ENCODE peak calls at places on chromosomes 7 and 10, in five cellular contexts. S, N, H, O and J are unnamed samples. For H3K9me3, the result is how much of the 10 kb centered on the place peaks cover.

GRCh38 chr7:150324366-150324961 is 1.1 kb upstream of the ACTR3C start:
- DNase-seq in S (no peak), N (peak), H (no peak), O (peak), J (no peak)

GRCh38 chr7:132548489-132549078 is 27.7 kb downstream of the PLXNA4 start:
- DNase-seq in S (no peak), N (no peak), H (no peak), O (no peak), J (no peak)

GRCh38 chr7:1970895-1971294 is 261.9 kb downstream of the MAD1L1 start:
- DNase-seq in S (no peak), N (no peak), H (no peak), O (no peak), J (no peak)

GRCh38 chr10:103145860-103146466 is 47.1 kb downstream of the NT5C2 start:
- DNase-seq in S (no peak), N (peak), H (no peak), O (peak), J (peak)

GRCh38 chr7:55053651-55054226 is 34.9 kb downstream of the EGFR start:
- DNase-seq in S (no peak), N (no peak), H (no peak), O (no peak), J (no peak)

GRCh38 chr10:115171392-115171960 is 78.3 kb downstream of the ATRNL1 start:
- DNase-seq in S (no peak), N (no peak), H (no peak), O (no peak), J (peak)

GRCh38 chr7:124022551-124022950 is 10.3 kb downstream of the TMEM229A start:
- DNase-seq in S (no peak), N (no peak), H (no peak), O (no peak), J (no peak)

GRCh38 chr7:142711722-142712616 is 37.3 kb upstream of the PRSS1 start:
- DNase-seq in S (no peak), N (peak), H (no peak), O (no peak), J (peak)

GRCh38 chr7:4681922-4682620 is at the start of gene FOXK1:
- DNase-seq in S (no peak), N (peak), H (peak), O (no peak), J (no peak)

GRCh38 chr10:63940277-63940972 is 419.2 kb downstream of the REEP3 start:
- DNase-seq in S (no peak), N (no peak), H (no peak), O (no peak), J (no peak)

GRCh38 chr10:63930584-63930983 is 409.4 kb downstream of the REEP3 start:
- DNase-seq in S (no peak), N (no peak), H (no peak), O (no peak), J (no peak)

GRCh38 chr10:63929826-63930467 is 408.7 kb downstream of the REEP3 start:
- DNase-seq in S (no peak), N (no peak), H (no peak), O (no peak), J (no peak)

GRCh38 chr10:63935705-63936104 is 414.5 kb downstream of the REEP3 start:
- DNase-seq in S (no peak), N (no peak), H (no peak), O (no peak), J (no peak)
- TF ChIP-seq EZH2 in S (no peak), N (no peak), H (no peak), O (no peak), J (no peak)

GRCh38 chr10:69425513-69426298 is 9.0 kb upstream of the TACR2 start:
- DNase-seq in S (no peak), N (no peak), H (no peak), O (peak), J (no peak)
- TF ChIP-seq JUND in S (no peak), N (no peak), H (no peak), O (peak), J (no peak)

GRCh38 chr7:157650801-157651200 is 314.0 kb downstream of the DNAJB6 start:
- DNase-seq in S (no peak), N (no peak), H (no peak), O (no peak), J (no peak)
- H3K9me3 ChIP-seq in S (under half), N (under half), H (under half), O (under half), J (under half)

GRCh38 chr7:135411098-135411497 is 98.8 kb downstream of the CNOT4 start:
- DNase-seq in S (no peak), N (no peak), H (no peak), O (no peak), J (no peak)
- TF ChIP-seq EZH2 in S (no peak), N (no peak), H (no peak), O (no peak), J (no peak)

DNA sequence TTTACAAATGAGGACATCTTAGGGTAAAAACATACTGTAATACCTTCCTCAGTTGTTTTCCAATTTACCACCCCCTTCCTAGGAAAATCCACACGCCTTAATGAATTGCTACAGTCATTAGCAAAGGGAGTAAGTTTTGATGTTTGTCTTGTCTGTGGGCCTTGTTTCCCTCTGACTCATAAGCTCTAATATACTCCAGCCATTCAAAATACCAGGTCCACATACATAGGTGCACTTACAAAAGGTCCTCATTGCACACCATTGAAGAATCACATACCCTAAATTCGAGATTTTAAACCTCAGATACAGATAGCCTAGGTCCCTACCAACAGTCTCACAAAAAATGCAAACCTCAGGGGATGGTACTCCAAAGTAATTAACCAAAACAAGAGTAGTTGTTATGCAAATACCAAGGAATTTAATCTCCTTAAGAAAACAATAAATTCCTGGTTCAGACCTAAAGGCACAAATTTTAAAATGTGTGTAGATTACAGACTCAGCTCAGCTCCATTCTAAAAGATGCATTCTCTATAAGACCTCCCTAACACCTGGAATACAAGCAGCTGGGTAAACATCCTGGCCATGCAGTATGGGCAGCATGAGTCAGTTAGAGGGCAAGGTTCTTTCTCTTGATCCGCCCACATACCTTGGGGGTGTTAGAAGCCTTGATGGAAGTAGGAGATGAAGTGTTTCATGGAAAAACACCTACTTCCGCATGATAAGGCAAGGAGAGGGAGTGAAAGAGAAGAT is 3.0 kb upstream of the LIPK start:
- DNase-seq in S (no peak), N (no peak), H (no peak), O (peak), J (peak)
- TF ChIP-seq JUND in S (no peak), N (no peak), H (peak), O (no peak), J (peak)

GRCh38 chr7:97018126-97018601 is 6.5 kb downstream of the DLX5 start:
- DNase-seq in S (no peak), N (no peak), H (peak), O (no peak), J (no peak)
- H3K9me3 ChIP-seq in S (under half), N (under half), H (under half), O (under half), J (under half)